ENCODE peak calls at places on chromosomes 6 and 20, in four cellular contexts. F is psoas muscle, B is lung, O is left ventricle myocardium inferior. J is an unnamed sample. For H3K4me1, the result is how much of the 10 kb centered on the place peaks cover.

GRCh38 chr20:34560614-34561013 is 2.1 kb downstream of the MAP1LC3A start:
- DNase-seq in F (no peak), B (no peak), O (no peak), J (no peak)

GRCh38 chr20:43055181-43055884 is 134.4 kb downstream of the PTPRT start:
- DNase-seq in F (no peak), B (no peak), O (no peak), J (no peak)

GRCh38 chr6:166433096-166433495 is 50.4 kb upstream of the MPC1 start:
- DNase-seq in F (no peak), B (no peak), O (no peak), J (no peak)

GRCh38 chr6:33248643-33248931 is 23.1 kb downstream of the VPS52 start:
- DNase-seq in F (no peak), B (peak), O (peak), J (no peak)

GRCh38 chr20:63574156-63574828 is at the start of gene HELZ2:
- DNase-seq in F (peak), B (peak), O (peak), J (peak)

GRCh38 chr6:117483004-117483644 is 650 bp downstream of the DCBLD1 start:
- DNase-seq in F (peak), B (peak), O (peak), J (peak)

GRCh38 chr6:148818939-148819575 is 72.2 kb downstream of the UST start:
- DNase-seq in F (no peak), B (no peak), O (no peak), J (no peak)

GRCh38 chr6:140346461-140346860 is 972.0 kb upstream of the CITED2 start:
- DNase-seq in F (no peak), B (no peak), O (no peak), J (no peak)

DNA sequence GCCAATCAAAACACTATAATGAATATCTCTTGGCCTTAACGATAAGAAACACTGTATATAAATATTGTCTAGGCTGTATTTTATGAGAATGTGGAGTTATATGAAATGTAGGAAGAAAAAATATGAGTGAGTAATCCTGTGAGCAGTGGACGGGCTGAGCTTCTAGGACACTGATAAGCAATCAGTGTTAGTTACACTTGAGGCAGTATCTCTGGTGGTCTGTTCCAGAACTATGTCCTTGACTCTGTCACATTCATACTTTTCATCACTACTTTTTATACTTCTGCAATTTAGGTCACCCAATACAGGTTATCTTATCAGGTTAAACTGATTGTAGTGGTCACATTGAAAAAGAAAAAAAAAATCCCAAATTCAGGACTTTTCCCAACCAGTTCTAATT is 360.4 kb downstream of the LAMA2 start:
- DNase-seq in F (no peak), B (no peak), O (no peak), J (no peak)
- TF ChIP-seq CTCF in F (no peak), B (no peak), O (no peak), J (no peak)

GRCh38 chr20:1813101-1813529 is 82.1 kb upstream of the SIRPA start:
- DNase-seq in F (peak), B (peak), O (peak), J (no peak)

GRCh38 chr20:1816384-1817381 is 78.5 kb upstream of the SIRPA start:
- DNase-seq in F (no peak), B (no peak), O (no peak), J (no peak)

GRCh38 chr20:1811621-1812498 is 83.3 kb upstream of the SIRPA start:
- DNase-seq in F (no peak), B (no peak), O (no peak), J (no peak)

GRCh38 chr20:1815502-1816085 is 79.6 kb upstream of the SIRPA start:
- DNase-seq in F (no peak), B (no peak), O (no peak), J (no peak)

DNA sequence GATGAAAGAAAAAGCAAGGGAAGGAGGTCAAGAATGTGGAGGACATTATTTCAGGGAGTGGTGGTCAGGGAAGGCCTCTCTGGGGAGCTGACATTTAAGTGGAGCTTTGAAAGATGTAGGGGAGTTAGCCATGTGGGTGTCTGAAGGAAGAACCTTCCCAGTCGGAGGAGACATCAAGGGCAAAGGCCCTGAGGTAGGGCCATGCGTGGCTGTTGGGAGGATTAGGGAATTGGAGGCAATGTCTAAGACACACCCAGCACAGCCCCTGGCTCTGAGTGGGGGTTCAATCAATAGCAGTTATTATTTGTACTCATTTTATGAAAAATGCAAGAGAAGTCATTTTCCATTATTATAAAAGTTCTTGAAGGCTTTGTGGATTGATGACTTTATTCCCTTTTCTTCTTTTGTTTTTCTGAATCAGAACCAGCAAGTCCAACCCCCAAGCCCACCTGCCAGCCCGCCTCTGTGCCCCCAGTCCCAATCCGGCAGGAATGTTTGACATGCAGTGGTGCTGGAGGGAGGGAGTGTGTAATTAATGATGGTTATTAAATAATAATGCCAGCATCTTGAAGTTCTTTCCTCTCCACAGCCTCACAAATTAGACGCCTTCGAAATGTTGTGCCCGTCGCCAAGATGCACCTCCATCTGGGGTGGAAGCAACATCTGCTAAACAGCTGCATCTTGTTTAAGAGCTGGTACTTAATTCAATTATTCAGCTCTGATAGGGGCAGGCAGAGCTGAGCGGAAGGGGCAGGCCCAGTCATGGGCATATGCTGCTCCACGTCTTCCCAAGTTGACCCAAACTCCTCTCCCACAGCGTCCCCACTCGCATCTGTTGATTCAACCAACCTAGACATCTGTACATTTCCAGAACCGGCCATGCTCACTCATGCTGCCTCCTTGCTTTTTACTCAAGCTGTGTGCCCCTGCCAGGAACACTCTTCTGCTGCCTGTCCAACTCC is 81.3 kb upstream of the SIRPA start:
- DNase-seq in F (no peak), B (no peak), O (no peak), J (no peak)
- H3K4me1 ChIP-seq in F (under half), B (under half), O (half or more), J (under half)

GRCh38 chr6:157644043-157644810 is 178.8 kb upstream of the SNX9 start:
- DNase-seq in F (no peak), B (no peak), O (no peak), J (no peak)
- TF ChIP-seq CTCF in F (no peak), B (no peak), O (peak), J (no peak)

GRCh38 chr20:48813446-48813747 is 14.4 kb downstream of the PREX1 start:
- DNase-seq in F (no peak), B (no peak), O (no peak), J (no peak)

GRCh38 chr20:48815537-48815936 is 12.3 kb downstream of the PREX1 start:
- DNase-seq in F (no peak), B (no peak), O (no peak), J (no peak)

GRCh38 chr20:48812600-48813445 is 15.0 kb downstream of the PREX1 start:
- DNase-seq in F (no peak), B (no peak), O (no peak), J (no peak)

GRCh38 chr20:48814633-48815032 is 13.2 kb downstream of the PREX1 start:
- DNase-seq in F (no peak), B (no peak), O (no peak), J (no peak)

DNA sequence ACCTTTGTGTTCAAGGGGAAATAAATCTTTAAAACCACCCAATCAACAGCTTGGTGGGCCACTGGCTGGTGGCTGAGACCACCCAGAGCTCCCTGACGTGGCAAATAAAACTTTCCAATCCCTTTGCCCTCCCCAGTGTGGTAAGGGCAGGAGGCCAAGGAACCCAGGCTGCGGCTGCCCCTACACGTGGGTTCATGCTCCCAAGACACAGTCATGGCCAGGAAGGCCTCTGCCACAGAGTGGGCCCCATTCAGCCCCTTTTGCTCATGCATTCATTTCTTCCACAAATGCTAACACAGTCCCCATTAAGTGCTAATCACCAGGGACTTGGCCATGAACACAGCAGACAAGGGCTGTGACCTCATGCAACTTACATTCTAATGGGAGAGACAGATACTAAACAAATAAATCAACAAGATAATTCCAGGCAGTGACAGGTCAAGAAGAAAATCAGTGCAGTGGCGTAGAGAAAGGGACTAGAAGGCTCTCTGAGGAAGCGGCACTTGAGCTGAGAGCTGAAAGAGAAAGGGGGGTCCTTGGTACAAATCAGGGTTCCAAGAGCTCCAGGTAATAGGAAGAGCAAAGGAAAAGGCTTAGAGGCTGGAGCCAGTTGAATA is 13.8 kb downstream of the PREX1 start:
- DNase-seq in F (no peak), B (no peak), O (no peak), J (no peak)
- H3K4me1 ChIP-seq in F (under half), B (under half), O (under half), J (under half)

DNA sequence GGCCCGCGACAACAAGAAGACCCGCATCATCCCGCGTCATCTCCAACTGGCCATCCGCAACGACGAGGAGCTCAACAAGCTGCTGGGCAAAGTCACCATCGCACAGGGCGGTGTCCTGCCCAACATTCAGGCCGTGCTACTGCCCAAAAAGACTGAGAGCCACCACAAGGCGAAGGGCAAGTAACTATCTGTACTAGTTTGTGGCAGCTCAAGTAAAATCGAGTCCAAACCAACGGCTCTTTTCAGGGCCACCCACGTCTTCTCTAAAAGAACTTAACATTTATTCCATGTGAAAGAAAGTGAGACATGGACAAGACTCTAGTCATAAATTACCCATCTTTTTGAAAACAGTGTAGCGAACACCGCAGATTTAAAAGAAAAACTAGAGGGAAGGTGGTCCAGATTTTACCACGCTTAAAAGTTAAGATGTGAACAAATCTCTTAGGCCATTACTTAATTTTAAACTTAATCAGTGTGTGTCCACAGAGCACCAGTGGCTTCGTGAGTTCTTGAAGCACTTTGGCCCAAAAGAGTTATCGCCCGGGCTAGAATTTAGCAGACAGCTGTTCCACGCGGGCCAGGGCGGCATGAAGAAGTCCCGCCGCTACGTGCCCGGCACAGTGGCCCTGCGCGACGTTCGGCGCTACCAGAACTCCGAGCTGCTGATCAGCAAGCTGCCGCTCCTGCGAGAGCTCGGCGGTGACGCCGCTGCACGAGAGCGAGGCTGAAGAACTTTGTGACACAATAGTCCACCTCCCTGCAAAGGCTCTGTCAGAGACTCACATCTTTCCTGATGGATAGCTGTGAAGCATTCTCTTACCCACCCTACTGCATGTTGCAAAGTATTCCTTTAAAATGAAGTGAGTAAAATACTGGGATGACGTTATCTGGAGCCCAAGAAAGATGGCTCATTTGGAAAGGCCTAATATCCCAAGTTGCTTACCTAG is 113.9 kb upstream of the PRSS16 start:
- DNase-seq in F (peak), B (no peak), O (peak), J (peak)
- TF ChIP-seq CTCF in F (no peak), B (no peak), O (no peak), J (no peak)

GRCh38 chr20:10565191-10565921 is 108.4 kb downstream of the JAG1 start:
- DNase-seq in F (peak), B (no peak), O (no peak), J (no peak)
- H3K4me1 ChIP-seq in F (under half), B (under half), O (under half), J (under half)

GRCh38 chr6:125751334-125751916 is 2.0 kb downstream of the HEY2 start:
- DNase-seq in F (no peak), B (no peak), O (no peak), J (no peak)

GRCh38 chr6:125753937-125754259 is 4.5 kb downstream of the HEY2 start:
- DNase-seq in F (no peak), B (no peak), O (no peak), J (no peak)

GRCh38 chr6:125750692-125751333 is 1.4 kb downstream of the HEY2 start:
- DNase-seq in F (no peak), B (no peak), O (no peak), J (no peak)

GRCh38 chr6:125752773-125753172 is 3.3 kb downstream of the HEY2 start:
- DNase-seq in F (no peak), B (no peak), O (no peak), J (no peak)

DNA sequence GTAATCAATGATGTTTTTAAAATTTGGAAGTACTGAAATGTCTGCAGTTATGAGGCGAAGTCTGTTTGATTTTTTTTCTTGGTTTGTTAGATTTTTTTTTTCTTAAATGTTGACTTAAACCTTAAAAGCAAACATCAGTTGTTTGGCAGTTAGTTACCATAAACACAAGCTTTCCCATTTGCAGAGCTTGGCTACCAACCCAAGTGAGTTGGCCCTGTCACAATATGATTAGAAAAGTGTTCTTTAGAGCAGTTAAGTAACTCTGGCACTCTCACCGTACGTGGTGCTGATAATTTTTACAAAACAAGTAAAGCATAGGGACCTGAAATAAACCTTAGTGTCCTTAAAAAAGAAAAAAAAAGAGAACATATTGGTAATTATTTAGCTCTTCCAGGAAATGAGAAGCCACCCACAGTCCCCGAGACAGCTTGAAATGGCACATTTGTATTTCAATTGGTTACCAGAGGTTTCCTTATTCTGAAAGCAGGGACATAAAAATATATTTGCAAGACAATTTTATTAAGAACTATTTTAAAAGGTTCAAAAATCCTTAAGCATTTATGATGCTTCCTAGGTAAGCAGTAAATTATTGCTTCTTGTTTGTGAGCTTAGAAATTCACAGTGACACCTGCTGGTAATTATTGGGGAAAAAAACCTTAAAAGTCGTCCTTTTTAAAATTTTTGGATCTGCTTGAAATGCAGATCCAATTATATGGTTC is 3.9 kb downstream of the HEY2 start:
- DNase-seq in F (no peak), B (no peak), O (no peak), J (no peak)
- TF ChIP-seq CTCF in F (peak), B (no peak), O (peak), J (peak)

GRCh38 chr6:42200035-42200434 is 5.3 kb upstream of the GUCA1B start:
- DNase-seq in F (no peak), B (no peak), O (no peak), J (no peak)
- H3K4me1 ChIP-seq in F (under half), B (under half), O (under half), J (under half)